ENCODE peak calls at places on chromosomes 1 and 21, in nine cellular contexts. I is SK-N-SH, V is HFF-Myc, L is psoas muscle, Z is progenitor cell of endocrine pancreas, E is ovary, X is GM10248, H is HFFc6, G is AG10803. T is an unnamed sample.

GRCh38 chr1:111631502-111631901 is 11.9 kb downstream of the RAP1A start:
- DNase-seq in G (no peak), V (no peak), X (no peak), H (no peak), I (no peak), L (no peak), Z (no peak), E (no peak), T (no peak)

GRCh38 chr1:59718064-59718988 is 96.4 kb upstream of the HOOK1 start:
- DNase-seq in X (no peak), E (no peak), V (no peak), G (no peak), Z (no peak), I (no peak), H (peak), L (no peak), T (no peak)

GRCh38 chr21:44511938-44512275 is 28.1 kb downstream of the KRTAP10-1 start:
- DNase-seq in H (no peak), E (no peak), Z (no peak), V (no peak), L (no peak), I (no peak), G (no peak), X (no peak), T (no peak)

GRCh38 chr1:164565356-164565755 is 6.4 kb downstream of the PBX1 start:
- DNase-seq in Z (no peak), V (no peak), G (no peak), L (no peak), E (no peak), I (no peak), H (no peak), X (no peak), T (no peak)

GRCh38 chr21:45467221-45467779 is 62.3 kb downstream of the COL18A1 start:
- DNase-seq in G (no peak), X (no peak), I (no peak), V (no peak), H (no peak), L (peak), Z (no peak), E (no peak), T (no peak)

GRCh38 chr1:31665264-31665878 is 20.7 kb upstream of the PEF1 start:
- DNase-seq in E (no peak), L (no peak), Z (no peak), H (no peak), G (no peak), V (no peak), I (no peak), X (no peak), T (no peak)

GRCh38 chr1:178964469-178965330 is 61.0 kb upstream of the FAM20B start:
- DNase-seq in Z (no peak), L (no peak), G (no peak), V (no peak), X (no peak), H (no peak), I (no peak), E (no peak), T (no peak)

GRCh38 chr1:179099891-179100290 is 18.0 kb downstream of the TOR3A start:
- DNase-seq in L (no peak), Z (no peak), G (no peak), X (no peak), V (no peak), H (no peak), I (no peak), E (no peak), T (no peak)

GRCh38 chr1:32197074-32197473 is 3.3 kb upstream of the CCDC28B start:
- DNase-seq in E (no peak), X (no peak), G (no peak), Z (no peak), I (no peak), V (no peak), H (no peak), L (no peak), T (no peak)

GRCh38 chr21:33587792-33588484 is 546 bp downstream of the DONSON start:
- DNase-seq in G (peak), I (no peak), H (no peak), X (peak), E (peak), L (peak), V (no peak), Z (peak), T (peak)

GRCh38 chr1:168135116-168135981 is 1.4 kb downstream of the GPR161 start:
- DNase-seq in X (no peak), V (no peak), Z (no peak), E (no peak), I (peak), H (no peak), L (no peak), G (peak), T (no peak)

GRCh38 chr1:163295949-163296348 is 25.8 kb upstream of the NUF2 start:
- DNase-seq in L (no peak), H (no peak), I (no peak), X (no peak), E (no peak), Z (no peak), V (no peak), G (no peak), T (no peak)

GRCh38 chr1:201009967-201010645 is 13.4 kb downstream of the KIF21B start:
- DNase-seq in G (no peak), V (no peak), X (no peak), E (no peak), I (no peak), H (no peak), L (no peak), Z (no peak), T (no peak)

GRCh38 chr1:207647966-207648906 is 3.3 kb downstream of the CR1L start:
- DNase-seq in L (no peak), V (no peak), G (no peak), Z (no peak), X (no peak), I (no peak), H (no peak), E (no peak), T (no peak)

GRCh38 chr1:62391369-62391971 is 45.4 kb upstream of the USP1 start:
- DNase-seq in X (peak), L (no peak), I (peak), G (no peak), V (no peak), Z (no peak), E (no peak), H (no peak), T (peak)

GRCh38 chr1:70707214-70707613 is 296.1 kb downstream of the CTH start:
- DNase-seq in E (no peak), X (no peak), H (no peak), G (no peak), I (no peak), L (no peak), Z (no peak), V (no peak), T (no peak)

GRCh38 chr1:158793604-158794003 is 12.6 kb upstream of the OR6N2 start:
- DNase-seq in H (no peak), L (no peak), E (no peak), G (no peak), X (no peak), I (no peak), V (no peak), Z (no peak), T (no peak)
- TF ChIP-seq CTCF in H (no peak), L (no peak), E (no peak), G (no peak), X (peak), I (peak), V (no peak), Z (peak), T (peak)

DNA sequence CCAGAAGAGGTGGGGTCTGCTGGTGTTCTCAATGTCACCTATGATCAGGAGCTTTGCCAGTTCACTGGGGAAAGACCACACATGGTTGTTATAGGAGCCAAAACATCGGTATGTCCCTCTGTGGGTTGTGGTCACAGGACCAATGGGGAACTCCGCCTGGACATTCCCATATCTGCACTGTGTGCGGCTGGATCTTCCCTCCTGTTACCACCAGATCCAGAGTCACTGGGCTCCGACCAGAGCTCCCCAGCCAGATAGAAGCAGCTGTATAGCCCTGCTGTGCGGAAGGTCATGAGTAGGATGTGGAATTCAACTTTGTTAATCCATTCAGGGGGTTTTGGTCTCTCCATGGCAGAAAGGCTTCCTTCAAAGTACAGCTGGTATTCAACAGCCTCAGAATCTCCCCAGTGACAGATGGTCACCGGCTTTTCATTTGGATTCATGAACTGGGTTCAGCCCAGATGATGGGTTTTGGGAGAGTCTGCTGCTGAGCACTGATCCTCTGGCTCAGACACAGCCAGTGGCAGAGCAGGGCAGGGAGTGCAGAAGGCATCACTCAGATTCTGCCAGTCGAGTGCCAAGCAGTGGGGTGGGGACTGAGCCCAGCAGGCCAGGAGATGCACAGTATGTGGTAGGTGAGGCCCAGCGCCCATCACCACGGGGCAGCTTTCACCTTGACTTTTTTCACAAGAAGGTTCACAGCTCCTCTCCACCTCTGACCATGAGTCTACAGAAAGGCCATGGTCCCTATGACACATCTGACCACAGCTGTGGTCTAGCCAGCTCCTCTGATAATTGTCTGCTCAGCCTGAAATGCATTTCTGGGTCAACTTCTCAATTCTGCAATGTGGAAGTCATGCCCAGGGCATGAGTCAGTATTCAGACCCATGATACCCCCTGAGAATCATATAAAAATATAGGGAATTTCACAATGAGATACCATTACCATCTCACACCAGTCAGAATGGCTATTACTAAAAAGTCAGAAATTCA is 2.9 kb upstream of the SHCBP1L start:
- DNase-seq in E (no peak), H (peak), X (no peak), I (no peak), V (peak), G (peak), L (no peak), Z (no peak), T (no peak)
- TF ChIP-seq CTCF in E (no peak), H (no peak), X (no peak), I (no peak), V (no peak), G (no peak), L (no peak), Z (no peak), T (no peak)

GRCh38 chr1:211520641-211521040 is 28.7 kb upstream of the RD3 start:
- DNase-seq in X (no peak), V (no peak), L (no peak), Z (no peak), H (peak), I (no peak), G (no peak), E (no peak), T (no peak)
- TF ChIP-seq CTCF in X (no peak), V (no peak), L (no peak), Z (no peak), H (peak), I (no peak), G (no peak), E (no peak), T (no peak)

GRCh38 chr1:152941037-152941700 is 5.8 kb upstream of the SPRR5 start:
- DNase-seq in I (no peak), H (no peak), G (no peak), Z (no peak), X (no peak), V (no peak), L (no peak), E (no peak), T (no peak)
- TF ChIP-seq CTCF in I (no peak), H (no peak), G (no peak), Z (no peak), X (no peak), V (no peak), L (no peak), E (no peak), T (no peak)

GRCh38 chr1:205749094-205749825 is 722 bp downstream of the NUCKS1 start:
- DNase-seq in V (peak), E (peak), X (peak), Z (peak), H (peak), G (peak), L (peak), I (peak), T (peak)

GRCh38 chr1:205746757-205747412 is 3.1 kb downstream of the NUCKS1 start:
- DNase-seq in L (no peak), E (no peak), G (peak), H (no peak), X (no peak), Z (no peak), V (no peak), I (no peak), T (no peak)

GRCh38 chr1:205750683-205751651 is 985 bp upstream of the NUCKS1 start:
- DNase-seq in V (no peak), L (no peak), X (no peak), G (no peak), I (no peak), E (no peak), Z (no peak), H (no peak), T (no peak)

GRCh38 chr1:205748398-205749093 is 1.4 kb downstream of the NUCKS1 start:
- DNase-seq in X (no peak), V (no peak), Z (no peak), I (peak), H (peak), G (peak), E (no peak), L (no peak), T (no peak)

DNA sequence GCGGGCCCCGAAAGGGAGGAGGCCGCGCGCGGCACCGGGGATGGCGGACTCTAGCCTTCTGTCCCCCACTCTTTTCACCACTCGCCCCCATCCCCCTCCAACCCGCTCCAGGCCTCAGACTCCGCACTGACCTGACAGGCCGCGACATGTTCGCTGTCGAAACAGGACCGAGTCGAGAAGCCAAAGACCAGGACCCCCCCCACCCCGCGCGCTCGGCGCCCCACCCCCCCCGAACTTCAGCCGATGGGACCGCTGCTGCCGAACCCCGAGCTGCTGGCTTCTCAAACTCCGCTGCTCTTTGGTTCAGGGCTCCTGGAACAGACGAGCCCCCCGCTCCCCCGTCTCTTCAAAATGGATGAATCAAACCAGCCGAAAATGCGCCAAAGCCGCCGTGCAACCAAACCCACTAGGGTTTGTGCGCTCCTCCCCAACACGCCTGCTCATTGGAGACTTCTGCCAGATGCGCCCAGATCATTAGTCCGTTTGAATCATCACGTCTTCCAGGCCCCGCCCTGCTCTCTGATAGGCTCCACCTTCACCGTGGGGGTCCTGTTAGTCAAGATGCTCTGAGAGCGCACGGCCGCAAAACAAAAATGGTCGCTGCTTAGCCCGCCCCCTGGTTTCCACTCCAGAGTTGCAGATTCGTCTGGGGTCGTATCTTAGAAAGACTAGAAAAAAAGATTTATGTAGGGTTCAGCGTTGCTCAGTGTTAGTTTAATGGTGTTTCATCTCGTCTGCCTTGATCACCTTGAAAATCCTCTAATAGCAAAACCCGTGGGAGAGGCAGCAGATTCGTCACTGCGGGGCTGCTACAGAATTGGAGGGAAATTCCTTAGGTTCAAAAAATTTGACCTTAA is at the start of gene NUCKS1:
- DNase-seq in G (peak), I (peak), X (peak), H (peak), Z (peak), L (peak), E (peak), V (peak), T (peak)
- TF ChIP-seq CTCF in G (peak), I (peak), X (no peak), H (peak), Z (peak), L (peak), E (peak), V (peak), T (no peak)

GRCh38 chr1:205812271-205812877 is 624 bp downstream of the SLC41A1 start:
- DNase-seq in G (no peak), I (peak), Z (peak), V (no peak), X (no peak), E (peak), H (no peak), L (no peak), T (peak)

GRCh38 chr1:205811660-205812059 is 1.3 kb downstream of the SLC41A1 start:
- DNase-seq in G (no peak), X (no peak), H (no peak), L (peak), Z (no peak), E (no peak), V (no peak), I (peak), T (no peak)

GRCh38 chr1:205809942-205810345 is 3.1 kb downstream of the SLC41A1 start:
- DNase-seq in E (no peak), L (no peak), H (no peak), V (no peak), I (no peak), Z (no peak), X (no peak), G (no peak), T (no peak)

GRCh38 chr1:205809469-205809868 is 3.5 kb downstream of the SLC41A1 start:
- DNase-seq in Z (no peak), G (no peak), H (no peak), I (no peak), E (no peak), V (no peak), L (no peak), X (no peak), T (no peak)

GRCh38 chr1:205810448-205811157 is 2.4 kb downstream of the SLC41A1 start:
- DNase-seq in X (no peak), E (no peak), V (no peak), L (no peak), G (no peak), Z (no peak), H (no peak), I (no peak), T (no peak)
- TF ChIP-seq CTCF in X (no peak), E (no peak), V (peak), L (no peak), G (peak), Z (peak), H (peak), I (peak), T (no peak)

GRCh38 chr1:204574016-204574855 is 58.0 kb downstream of the MDM4 start:
- DNase-seq in H (no peak), Z (no peak), L (no peak), I (no peak), X (no peak), E (no peak), V (no peak), G (peak), T (no peak)

GRCh38 chr1:204574856-204575145 is 58.6 kb downstream of the MDM4 start:
- DNase-seq in X (no peak), V (peak), G (peak), I (peak), E (no peak), L (no peak), H (no peak), Z (no peak), T (no peak)

GRCh38 chr1:204573563-204573925 is 57.3 kb downstream of the MDM4 start:
- DNase-seq in G (peak), I (no peak), E (no peak), X (no peak), Z (no peak), V (no peak), L (no peak), H (peak), T (no peak)

GRCh38 chr1:204576422-204576821 is 60.2 kb downstream of the MDM4 start:
- DNase-seq in H (no peak), E (no peak), Z (no peak), I (no peak), G (no peak), X (no peak), L (no peak), V (no peak), T (no peak)

DNA sequence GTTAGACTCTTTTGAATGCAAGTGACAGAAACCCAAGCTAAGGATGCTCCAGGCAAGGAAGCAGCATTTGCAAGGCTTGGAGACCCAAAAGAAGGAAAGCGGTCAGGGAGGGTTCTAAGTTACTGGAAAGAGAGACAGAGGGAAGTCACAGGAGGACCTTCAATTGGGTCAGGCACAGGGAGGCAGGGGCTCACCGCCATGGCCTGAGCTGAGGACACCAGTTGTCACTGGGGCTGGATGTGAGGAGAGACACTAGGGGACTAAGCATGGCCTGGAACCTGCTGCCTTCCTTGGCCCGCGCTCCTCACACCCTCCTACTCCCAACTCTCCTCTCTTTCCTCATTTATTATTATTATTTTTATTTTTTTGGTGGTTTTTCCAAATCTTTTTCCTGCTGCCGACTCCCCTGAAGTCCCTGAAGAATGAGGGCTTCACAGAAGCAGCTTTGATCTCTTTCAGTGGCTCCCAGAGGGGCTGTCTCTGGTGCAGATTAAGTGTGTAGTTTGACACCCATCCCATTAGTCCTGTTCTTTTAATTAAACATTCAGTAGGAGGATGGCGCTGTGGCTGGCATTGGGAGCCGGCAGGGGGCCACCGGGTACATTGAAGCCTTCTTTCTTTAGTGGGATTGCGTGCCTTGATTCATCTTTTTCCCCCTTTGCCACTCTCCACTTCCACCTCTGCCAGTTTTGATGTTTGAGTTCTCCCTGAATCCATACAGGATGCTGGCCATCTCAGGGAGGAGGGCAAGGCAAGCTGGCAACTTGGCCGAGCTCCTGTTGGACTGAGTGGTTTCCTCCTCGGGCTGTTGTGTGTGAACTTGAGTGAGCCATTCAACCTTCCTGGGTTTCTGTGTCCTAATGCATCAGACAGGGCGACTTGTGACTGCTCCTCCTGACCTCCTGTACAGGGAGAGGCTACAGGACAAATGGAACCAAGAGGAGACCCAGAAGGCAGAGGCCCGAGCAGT is 59.3 kb downstream of the MDM4 start:
- DNase-seq in L (no peak), G (no peak), V (no peak), H (no peak), Z (no peak), I (no peak), X (no peak), E (no peak), T (no peak)
- TF ChIP-seq CTCF in L (no peak), G (no peak), V (no peak), H (no peak), Z (no peak), I (no peak), X (no peak), E (no peak), T (no peak)

T was measured in GM13976.